ENCODE peak calls at places on chromosomes 3 and 15, in nine cellular contexts. M, Y, D, P, R, F, Q, G and T are unnamed samples.

GRCh38 chr15:77144028-77144427 is 73.1 kb upstream of the TSPAN3 start:
- DNase-seq in F (no peak), P (no peak), D (no peak), Y (no peak), G (no peak), R (peak; percentile 66), M (no peak), Q (peak; percentile 77), T (no peak)

GRCh38 chr3:171190668-171191067 is 164.1 kb upstream of the SLC2A2 start:
- DNase-seq in D (peak; percentile 59), G (no peak), Q (no peak), P (no peak), Y (no peak), F (no peak), M (no peak), R (peak; percentile 68), T (peak; percentile 41)

GRCh38 chr15:69457304-69458280 is 5.0 kb downstream of the RPLP1 start:
- DNase-seq in Y (no peak), F (no peak), R (no peak), M (peak; percentile 26), G (no peak), D (no peak), P (no peak), Q (no peak), T (no peak)

GRCh38 chr15:40064231-40064894 is 25.4 kb upstream of the SRP14 start:
- DNase-seq in Y (no peak), D (no peak), P (no peak), Q (no peak), M (no peak), G (no peak), R (peak; percentile 51), F (no peak), T (no peak)

GRCh38 chr3:161069441-161070251 is 35.5 kb downstream of the B3GALNT1 start:
- DNase-seq in Y (no peak), P (no peak), M (no peak), D (peak; percentile 62), R (peak; percentile 98), F (peak; percentile 65), G (no peak), Q (peak; percentile 83), T (peak; percentile 5)

GRCh38 chr3:177385831-177386301 is 188.6 kb upstream of the TBL1XR1 start:
- DNase-seq in R (peak; percentile 5), Y (no peak), M (no peak), Q (peak; percentile 39), F (no peak), G (no peak), D (peak; percentile 16), P (no peak), T (no peak)

GRCh38 chr3:179421500-179421899 is 29.8 kb downstream of the GNB4 start:
- DNase-seq in Q (peak; percentile 67), G (no peak), M (no peak), Y (no peak), P (no peak), F (no peak), D (no peak), R (peak; percentile 53), T (peak; percentile 17)

GRCh38 chr15:100234158-100235029 is 107.4 kb downstream of the ADAMTS17 start:
- DNase-seq in Y (no peak), D (no peak), R (no peak), F (peak; percentile 15), Q (peak; percentile 20), G (no peak), M (peak; percentile 79), P (no peak), T (no peak)

GRCh38 chr15:69154026-69154425 is 6.4 kb upstream of the GLCE start:
- DNase-seq in F (no peak), D (no peak), Y (no peak), R (peak; percentile 93), Q (no peak), P (no peak), M (no peak), G (no peak), T (no peak)

GRCh38 chr3:185815391-185816282 is 9.2 kb downstream of the IGF2BP2 start:
- DNase-seq in G (no peak), F (no peak), R (peak; percentile 59), M (no peak), Y (no peak), P (no peak), D (no peak), Q (no peak), T (no peak)

GRCh38 chr15:100124936-100125626 is 216.7 kb downstream of the ADAMTS17 start:
- DNase-seq in Y (no peak), G (no peak), F (no peak), R (no peak), D (no peak), P (no peak), M (no peak), Q (no peak), T (no peak)

GRCh38 chr3:161333696-161334095 is 37.6 kb downstream of the SPTSSB start:
- DNase-seq in D (no peak), F (no peak), Y (no peak), G (no peak), Q (no peak), P (no peak), M (no peak), R (no peak), T (no peak)

GRCh38 chr3:190658106-190658505 is 144.2 kb downstream of the IL1RAP start:
- DNase-seq in M (no peak), Q (no peak), F (no peak), Y (no peak), R (no peak), P (no peak), D (no peak), G (no peak), T (no peak)

GRCh38 chr15:40146037-40146436 is 14.8 kb upstream of the BUB1B start:
- DNase-seq in Q (peak; percentile 26), R (no peak), G (no peak), F (no peak), P (no peak), Y (no peak), M (no peak), D (peak; percentile 29), T (peak; percentile 54)

GRCh38 chr3:132416807-132417694 is at the start of gene DNAJC13:
- DNase-seq in Q (peak; percentile 95), F (peak; percentile 84), P (peak; percentile 80), Y (peak; percentile 94), R (peak; percentile 96), G (peak; percentile 84), D (peak; percentile 92), M (peak; percentile 96), T (peak; percentile 90)